ENCODE peak calls at places on chromosomes 16 and 17, in nine cellular contexts. N is GM23248, O is PC-9, M is GM23338, J is neural progenitor cell, Z is HepG2, F is mammary epithelial cell, A is fibroblast of lung, G is hepatocyte. I is an unnamed sample.

GRCh38 chr17:791807-792206 is 9.7 kb downstream of the MRM3 start:
- DNase-seq in N (no peak), O (no peak), M (no peak), J (no peak), Z (no peak), F (no peak), A (no peak), G (no peak), I (no peak)

GRCh38 chr16:82788919-82789318 is 162.2 kb downstream of the CDH13 start:
- DNase-seq in N (no peak), O (no peak), M (no peak), J (no peak), Z (no peak), F (no peak), A (no peak), G (no peak), I (no peak)

GRCh38 chr16:19292186-19292585 is 6.7 kb downstream of the CLEC19A start:
- DNase-seq in N (no peak), O (no peak), M (peak), J (peak), Z (no peak), F (no peak), A (no peak), G (no peak), I (no peak)

GRCh38 chr17:57114085-57114673 is 29.1 kb downstream of the AKAP1 start:
- DNase-seq in N (peak), O (no peak), M (peak), J (peak), Z (peak), F (no peak), A (peak), G (peak), I (peak)

GRCh38 chr16:74841904-74842303 is 67.3 kb upstream of the FA2H start:
- DNase-seq in N (no peak), O (no peak), M (no peak), J (no peak), Z (no peak), F (no peak), A (no peak), G (no peak), I (no peak)

GRCh38 chr17:58531661-58532554 is 17.5 kb upstream of the MTMR4 start:
- DNase-seq in N (peak), O (no peak), M (peak), J (peak), Z (no peak), F (peak), A (peak), G (peak), I (peak)

GRCh38 chr17:10729334-10730193 is at the start of gene TMEM220:
- DNase-seq in N (peak), O (no peak), M (peak), J (peak), Z (peak), F (peak), A (peak), G (peak), I (peak)

GRCh38 chr17:40922239-40922638 is 15.2 kb downstream of the KRT23 start:
- DNase-seq in N (peak), O (peak), M (no peak), J (no peak), Z (peak), F (peak), A (peak), G (peak), I (peak)

GRCh38 chr16:52611817-52612673 is 65.1 kb upstream of the TOX3 start:
- DNase-seq in N (no peak), O (no peak), M (no peak), J (no peak), Z (peak), F (no peak), A (no peak), G (peak), I (no peak)

GRCh38 chr16:25877103-25877502 is 185.3 kb downstream of the HS3ST4 start:
- DNase-seq in N (no peak), O (no peak), M (no peak), J (no peak), Z (no peak), F (no peak), A (no peak), G (no peak), I (no peak)

GRCh38 chr16:46748775-46749705 is 896 bp upstream of the MYLK3 start:
- DNase-seq in N (no peak), O (no peak), M (no peak), J (no peak), Z (no peak), F (no peak), A (no peak), G (peak), I (no peak)

GRCh38 chr16:2165861-2166260 is 10.3 kb downstream of the TRAF7 start:
- DNase-seq in N (no peak), O (no peak), M (no peak), J (no peak), Z (no peak), F (no peak), A (no peak), G (no peak), I (no peak)

GRCh38 chr17:57899822-57900221 is 50.0 kb upstream of the MRPS23 start:
- DNase-seq in N (peak), O (peak), M (no peak), J (no peak), Z (no peak), F (no peak), A (no peak), G (no peak), I (no peak)

GRCh38 chr16:89449726-89450335 is 40.5 kb downstream of the ANKRD11 start:
- DNase-seq in N (peak), O (peak), M (no peak), J (no peak), Z (no peak), F (peak), A (no peak), G (no peak), I (peak)

GRCh38 chr17:28076138-28076537 is 33.7 kb downstream of the NLK start:
- DNase-seq in N (no peak), O (no peak), M (no peak), J (no peak), Z (no peak), F (no peak), A (no peak), G (no peak), I (no peak)

GRCh38 chr16:46607529-46607928 is 13.7 kb downstream of the SHCBP1 start:
- DNase-seq in N (peak), O (peak), M (peak), J (no peak), Z (peak), F (peak), A (peak), G (peak), I (peak)

GRCh38 chr16:56388209-56388608 is 37.1 kb downstream of the AMFR start:
- DNase-seq in N (peak), O (no peak), M (no peak), J (no peak), Z (no peak), F (peak), A (peak), G (no peak), I (no peak)

GRCh38 chr16:86631441-86631840 is 53.1 kb downstream of the FOXL1 start:
- DNase-seq in N (peak), O (no peak), M (no peak), J (no peak), Z (no peak), F (peak), A (no peak), G (peak), I (no peak)

GRCh38 chr17:72725432-72726068 is 366.9 kb downstream of the SLC39A11 start:
- DNase-seq in N (peak), O (no peak), M (peak), J (peak), Z (peak), F (peak), A (peak), G (peak), I (peak)

GRCh38 chr16:86857807-86858206 is 279.5 kb downstream of the FOXL1 start:
- DNase-seq in N (no peak), O (no peak), M (no peak), J (no peak), Z (no peak), F (no peak), A (no peak), G (no peak), I (no peak)

GRCh38 chr16:31569360-31569717 is 41.6 kb downstream of the AHSP start:
- DNase-seq in N (no peak), O (no peak), M (peak), J (peak), Z (no peak), F (no peak), A (no peak), G (no peak), I (no peak)
- TF ChIP-seq EZH2 in N (no peak), O (no peak), M (peak), J (peak), Z (no peak), F (no peak), A (no peak), G (peak), I (no peak)

GRCh38 chr16:54285414-54286066 is 1.0 kb downstream of the IRX3 start:
- DNase-seq in N (peak), O (peak), M (peak), J (peak), Z (peak), F (peak), A (no peak), G (no peak), I (no peak)
- TF ChIP-seq EZH2 in N (no peak), O (no peak), M (peak), J (no peak), Z (no peak), F (no peak), A (peak), G (no peak), I (peak)

GRCh38 chr16:66427451-66427860 is 361 bp downstream of the BEAN1 start:
- DNase-seq in N (peak), O (no peak), M (peak), J (no peak), Z (no peak), F (no peak), A (no peak), G (no peak), I (no peak)
- TF ChIP-seq EZH2 in N (no peak), O (no peak), M (peak), J (no peak), Z (no peak), F (peak), A (no peak), G (no peak), I (no peak)

GRCh38 chr17:39599665-39600468 is 7.9 kb downstream of the NEUROD2 start:
- DNase-seq in N (no peak), O (no peak), M (peak), J (no peak), Z (no peak), F (no peak), A (no peak), G (no peak), I (no peak)
- TF ChIP-seq EZH2 in N (no peak), O (no peak), M (peak), J (peak), Z (peak), F (peak), A (no peak), G (no peak), I (peak)

DNA sequence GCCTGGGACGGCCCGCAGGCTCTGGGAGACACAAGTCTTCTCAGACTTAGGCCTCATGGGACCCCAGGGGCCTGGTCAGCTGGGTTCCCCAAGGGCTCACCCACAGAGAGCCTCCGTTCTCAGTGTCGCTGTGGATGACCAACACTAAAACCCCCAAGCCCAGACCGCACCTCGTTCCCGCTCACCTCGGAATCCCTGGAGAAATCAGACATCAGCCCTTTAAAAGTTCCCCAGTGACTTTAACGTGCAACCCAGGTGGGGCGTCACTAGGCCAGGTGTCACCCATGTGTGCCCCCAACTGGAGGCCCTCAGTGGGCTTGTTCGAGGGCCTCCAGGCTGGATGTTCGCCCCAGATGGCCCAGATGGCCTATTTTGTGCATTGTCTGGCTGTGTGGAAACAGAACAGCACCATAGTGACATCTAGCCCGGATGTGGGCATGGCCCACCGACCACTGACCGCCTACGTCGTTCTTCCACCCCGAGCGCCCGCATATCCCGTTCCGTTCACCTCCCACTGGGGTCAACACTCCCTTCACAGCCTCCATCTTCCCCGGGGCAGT is 52.3 kb upstream of the DNAH17 start:
- DNase-seq in N (no peak), O (no peak), M (no peak), J (no peak), Z (no peak), F (no peak), A (no peak), G (no peak), I (no peak)
- TF ChIP-seq EZH2 in N (no peak), O (no peak), M (no peak), J (no peak), Z (no peak), F (no peak), A (no peak), G (no peak), I (no peak)

DNA sequence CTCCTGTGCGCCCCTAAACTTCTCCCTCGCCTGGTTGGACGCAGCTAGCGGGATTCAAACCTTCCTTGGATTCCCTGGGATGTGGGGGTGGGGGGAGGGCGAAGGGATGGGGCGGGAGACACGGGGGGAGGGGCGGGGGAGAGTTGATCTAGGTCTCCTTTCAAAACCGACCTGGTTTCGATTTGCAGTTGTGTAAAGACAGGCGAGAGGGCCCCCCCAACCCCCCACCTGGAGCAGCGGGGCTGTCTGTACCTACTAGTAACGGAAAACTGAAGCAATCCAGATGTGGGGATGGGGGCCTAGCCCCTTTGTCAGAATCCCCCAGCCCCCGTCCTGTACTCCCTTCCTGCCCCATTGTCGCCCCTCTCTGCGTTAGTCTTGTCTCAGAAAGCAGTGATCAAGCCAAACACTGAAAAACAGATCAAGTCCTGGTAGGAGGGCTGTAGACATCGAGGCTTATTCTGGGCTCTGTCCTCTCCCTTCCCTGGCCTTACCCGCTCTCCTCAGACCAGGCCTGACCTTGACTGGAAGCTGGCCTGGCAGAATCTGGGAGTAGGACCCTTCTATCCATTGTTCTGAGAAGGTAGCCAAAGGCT is 902 bp downstream of the DLX4 start:
- DNase-seq in N (no peak), O (no peak), M (no peak), J (no peak), Z (no peak), F (no peak), A (no peak), G (no peak), I (no peak)
- TF ChIP-seq EZH2 in N (no peak), O (no peak), M (peak), J (peak), Z (peak), F (no peak), A (no peak), G (no peak), I (no peak)

DNA sequence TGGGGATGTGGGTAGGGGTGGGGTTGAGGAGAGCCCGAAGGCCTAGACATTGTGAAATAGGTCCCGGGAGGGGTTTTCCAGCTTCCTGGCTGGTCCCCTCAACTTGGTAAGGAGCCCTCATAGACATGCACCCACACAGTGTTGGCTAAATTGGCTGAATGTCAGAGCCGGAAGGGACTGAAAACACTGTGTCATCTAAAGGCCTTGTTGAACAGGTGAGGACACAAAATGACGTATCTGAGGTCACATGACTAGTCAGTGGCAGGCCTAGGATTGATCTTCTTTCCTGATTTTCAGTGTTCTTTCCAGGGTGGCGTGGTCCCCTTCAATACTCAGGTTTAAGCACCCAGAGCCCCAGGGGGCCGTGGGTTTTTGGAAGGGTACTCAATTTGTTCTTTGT is 27.6 kb downstream of the ITGB3 start:
- DNase-seq in N (no peak), O (no peak), M (no peak), J (no peak), Z (no peak), F (peak), A (no peak), G (no peak), I (no peak)
- TF ChIP-seq EZH2 in N (no peak), O (no peak), M (no peak), J (no peak), Z (no peak), F (no peak), A (no peak), G (no peak), I (no peak)

DNA sequence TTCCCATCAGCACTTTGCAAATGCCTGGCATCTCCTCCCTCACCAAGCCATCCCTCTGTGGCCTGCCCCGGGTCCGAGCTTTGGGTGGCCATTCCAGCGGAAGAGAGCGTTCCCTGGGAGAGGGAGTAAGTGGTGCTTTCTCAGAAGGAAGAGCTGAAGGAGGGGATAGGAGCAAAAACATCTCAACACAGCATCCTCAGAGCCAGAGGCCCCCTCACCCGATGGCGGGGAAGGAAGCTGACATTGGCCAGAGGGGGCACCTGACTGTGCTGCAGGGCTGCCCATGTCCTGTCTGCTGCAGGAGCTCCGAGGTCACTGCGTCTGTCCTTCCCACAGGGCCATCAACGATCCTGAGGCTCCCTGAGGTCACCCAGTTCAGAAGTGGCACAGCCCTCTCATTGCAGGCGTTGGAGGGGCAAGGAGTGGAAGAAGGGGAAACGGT is 427 bp upstream of the TLCD3B start:
- DNase-seq in N (no peak), O (no peak), M (no peak), J (no peak), Z (no peak), F (no peak), A (no peak), G (no peak), I (no peak)
- TF ChIP-seq EZH2 in N (no peak), O (no peak), M (no peak), J (no peak), Z (no peak), F (no peak), A (peak), G (no peak), I (no peak)

GRCh38 chr17:15342460-15342859 is 1.1 kb upstream of the TEKT3 start:
- DNase-seq in N (peak), O (no peak), M (no peak), J (no peak), Z (no peak), F (no peak), A (no peak), G (no peak), I (no peak)
- TF ChIP-seq EZH2 in N (no peak), O (no peak), M (no peak), J (no peak), Z (no peak), F (no peak), A (no peak), G (no peak), I (no peak)

GRCh38 chr17:48628641-48629410 is 2.7 kb upstream of the HOXB9 start:
- DNase-seq in N (no peak), O (no peak), M (no peak), J (no peak), Z (no peak), F (no peak), A (no peak), G (no peak), I (no peak)
- TF ChIP-seq EZH2 in N (no peak), O (no peak), M (peak), J (peak), Z (no peak), F (peak), A (peak), G (peak), I (no peak)

I was measured in endothelial cell of umbilical vein.